ENCODE peak calls at places on chromosomes 6 and 20, in seven cellular contexts. T is adrenal gland, K is heart left ventricle, F is heart right ventricle, S is lower lobe of right lung, Q is uterus, W is GM12878. R is an unnamed sample.

GRCh38 chr20:62088258-62089127 is 22.8 kb upstream of the TAF4 start:
- DNase-seq in W (no peak), S (no peak), T (peak; percentile 40), F (no peak), Q (no peak), K (no peak), R (no peak)

GRCh38 chr6:33936911-33937310 is 133.1 kb upstream of the MLN start:
- DNase-seq in K (no peak), S (peak; percentile 5), F (no peak), Q (no peak), W (no peak), T (no peak), R (no peak)

GRCh38 chr6:4901256-4902061 is 102.4 kb downstream of the RPP40 start:
- DNase-seq in T (no peak), W (peak; percentile 67), S (no peak), Q (no peak), K (no peak), F (no peak), R (no peak)

GRCh38 chr6:122758927-122759334 is 20.6 kb upstream of the FABP7 start:
- DNase-seq in K (no peak), Q (no peak), T (no peak), W (no peak), F (no peak), S (no peak), R (no peak)

GRCh38 chr6:46305833-46306232 is 135.1 kb upstream of the ENPP5 start:
- DNase-seq in Q (no peak), T (no peak), S (no peak), F (no peak), W (no peak), K (no peak), R (no peak)

GRCh38 chr6:91646649-91647048 is 1059.8 kb upstream of the MAP3K7 start:
- DNase-seq in W (no peak), T (no peak), S (no peak), F (no peak), K (peak; percentile 21), Q (no peak), R (no peak)

GRCh38 chr6:137019476-137020272 is 25.1 kb downstream of the IL20RA start:
- DNase-seq in W (no peak), Q (no peak), K (no peak), S (no peak), F (no peak), T (no peak), R (no peak)

GRCh38 chr20:23305098-23305497 is 45.5 kb upstream of the NXT1 start:
- DNase-seq in K (no peak), S (no peak), W (no peak), Q (no peak), T (no peak), F (no peak), R (peak; percentile 62)

GRCh38 chr20:32893878-32894483 is 35.3 kb downstream of the EFCAB8 start:
- DNase-seq in Q (no peak), S (no peak), W (no peak), T (peak; percentile 28), K (peak; percentile 37), F (no peak), R (peak; percentile 63)

GRCh38 chr20:51470907-51471411 is 71.6 kb downstream of the NFATC2 start:
- DNase-seq in K (no peak), T (no peak), Q (peak; percentile 2), W (no peak), S (no peak), F (no peak), R (no peak)

GRCh38 chr6:170153436-170154319 is 137.2 kb downstream of the DLL1 start:
- DNase-seq in Q (no peak), S (peak; percentile 41), T (no peak), K (peak; percentile 19), W (no peak), F (no peak), R (no peak)

GRCh38 chr20:63130654-63131577 is 85.0 kb downstream of the YTHDF1 start:
- DNase-seq in T (no peak), K (peak; percentile 16), F (no peak), Q (no peak), S (peak; percentile 25), W (no peak), R (no peak)

GRCh38 chr6:56719310-56719709 is 76.6 kb upstream of the DST start:
- DNase-seq in S (no peak), F (no peak), T (no peak), K (no peak), Q (no peak), W (no peak), R (no peak)

GRCh38 chr6:148509789-148510581 is 167.3 kb downstream of the SASH1 start:
- DNase-seq in F (peak; percentile 60), T (peak; percentile 29), S (peak; percentile 75), Q (peak; percentile 56), K (peak; percentile 74), W (no peak), R (no peak)

GRCh38 chr6:1316482-1317220 is 4.8 kb downstream of the FOXQ1 start:
- DNase-seq in T (peak; percentile 9), Q (no peak), F (no peak), S (no peak), K (no peak), W (peak; percentile 30), R (no peak)

GRCh38 chr20:63126876-63127699 is 88.8 kb downstream of the YTHDF1 start:
- DNase-seq in Q (no peak), T (no peak), W (no peak), K (peak; percentile 5), F (no peak), S (peak; percentile 24), R (no peak)

GRCh38 chr6:138109042-138109997 is 2.1 kb upstream of the PERP start:
- DNase-seq in K (peak; percentile 44), W (peak; percentile 21), Q (peak; percentile 69), T (peak; percentile 81), S (peak; percentile 55), F (peak; percentile 67), R (peak; percentile 81)

GRCh38 chr6:147169529-147169928 is 34.7 kb upstream of the STXBP5 start:
- DNase-seq in F (no peak), Q (no peak), K (no peak), S (no peak), W (no peak), T (no peak), R (no peak)

GRCh38 chr6:22880686-22881433 is 311.5 kb downstream of the HDGFL1 start:
- DNase-seq in W (no peak), T (no peak), Q (no peak), F (no peak), K (no peak), S (no peak), R (peak; percentile 21)

GRCh38 chr6:16544006-16544405 is 217.3 kb downstream of the ATXN1 start:
- DNase-seq in W (no peak), Q (peak; percentile 22), F (peak; percentile 85), T (peak; percentile 86), K (peak; percentile 81), S (no peak), R (peak; percentile 69)

GRCh38 chr6:111989743-111990142 is 64.2 kb upstream of the CCN6 start:
- DNase-seq in T (no peak), F (no peak), Q (no peak), W (no peak), S (no peak), K (no peak), R (no peak)

GRCh38 chr6:36443498-36443844 is 671 bp downstream of the KCTD20 start:
- DNase-seq in S (no peak), W (no peak), K (no peak), F (no peak), Q (no peak), T (no peak), R (no peak)

GRCh38 chr6:168089186-168090063 is 10.4 kb upstream of the FRMD1 start:
- DNase-seq in Q (no peak), W (no peak), T (no peak), K (peak; percentile 15), F (no peak), S (peak; percentile 32), R (no peak)

GRCh38 chr20:23106271-23106851 is 20.2 kb upstream of the CD93 start:
- DNase-seq in W (no peak), S (no peak), F (peak; percentile 44), K (no peak), Q (no peak), T (peak; percentile 54), R (no peak)

GRCh38 chr6:129683606-129684322 is 26.2 kb downstream of the ARHGAP18 start:
- DNase-seq in Q (peak; percentile 71), W (peak; percentile 88), S (peak; percentile 82), K (peak; percentile 84), T (peak; percentile 90), F (peak; percentile 77), R (peak; percentile 99)

GRCh38 chr20:2458919-2459499 is 11.6 kb downstream of the SNRPB start:
- DNase-seq in K (no peak), Q (no peak), F (no peak), W (no peak), T (no peak), S (no peak), R (no peak)

GRCh38 chr20:62928246-62928939 is 2.1 kb upstream of the DIDO1 start:
- DNase-seq in Q (no peak), T (no peak), W (no peak), K (no peak), S (peak; percentile 18), F (no peak), R (no peak)

GRCh38 chr6:42316390-42316970 is 98.8 kb upstream of the MRPS10 start:
- DNase-seq in S (peak; percentile 54), Q (no peak), K (no peak), F (no peak), T (peak; percentile 54), W (peak; percentile 12), R (peak; percentile 60)

GRCh38 chr6:138371720-138372119 is 6.0 kb upstream of the SMIM28 start:
- DNase-seq in T (no peak), S (no peak), K (no peak), W (no peak), Q (no peak), F (no peak), R (peak; percentile 39)

GRCh38 chr6:157453131-157453530 is 72.1 kb downstream of the ZDHHC14 start:
- DNase-seq in F (no peak), T (no peak), K (no peak), S (no peak), W (no peak), Q (no peak), R (no peak)
- H3K27me3 ChIP-seq in F (no peaks in the 10 kb centered on the region), T (no peaks in the 10 kb centered on the region), K (no peaks in the 10 kb centered on the region), S (no peaks in the 10 kb centered on the region), W (no peaks in the 10 kb centered on the region), Q (no peaks in the 10 kb centered on the region), R (no peaks in the 10 kb centered on the region)

GRCh38 chr6:149963462-149964242 is at the start of gene ULBP1:
- DNase-seq in F (peak; percentile 87), T (peak; percentile 79), S (peak; percentile 92), Q (peak; percentile 79), W (no peak), K (peak; percentile 91), R (peak; percentile 87)
- H3K27ac ChIP-seq in F (no peak within 1 kb of the TSS), T (no peak within 1 kb of the TSS), S (peak within 1 kb of the TSS; percentile 56), Q (no peak within 1 kb of the TSS), W (no peak within 1 kb of the TSS), K (no peak within 1 kb of the TSS), R (no peak within 1 kb of the TSS)

DNA sequence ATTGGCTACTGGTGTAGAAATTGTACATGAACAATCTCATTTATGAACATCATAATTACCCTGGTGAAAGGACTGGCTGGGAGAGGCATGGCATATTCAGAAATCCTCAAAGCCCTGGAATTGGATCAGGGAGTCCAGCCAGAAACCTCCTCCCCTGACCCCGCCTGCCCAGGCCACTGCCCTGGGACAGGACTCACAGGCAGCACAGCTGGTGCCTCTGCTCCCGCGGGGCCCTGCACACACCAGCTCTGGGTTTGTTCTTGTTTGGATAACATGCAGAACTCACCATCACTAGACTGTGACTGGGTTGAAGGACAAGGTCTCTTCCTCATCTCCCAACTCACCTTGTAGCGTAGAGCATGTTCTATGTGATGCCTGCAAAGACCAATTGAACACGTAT is 56.2 kb downstream of the AGPAT4 start:
- DNase-seq in T (no peak), Q (no peak), K (no peak), F (no peak), W (no peak), S (no peak), R (no peak)
- H3K9me3 ChIP-seq in T (no peaks in the 10 kb centered on the region), Q (no peaks in the 10 kb centered on the region), K (no peaks in the 10 kb centered on the region), F (no peaks in the 10 kb centered on the region), W (no peaks in the 10 kb centered on the region), S (no peaks in the 10 kb centered on the region), R (no peaks in the 10 kb centered on the region)

GRCh38 chr20:38617830-38618196 is 16.2 kb downstream of the ARHGAP40 start:
- DNase-seq in S (no peak), T (no peak), F (no peak), K (no peak), W (no peak), Q (no peak), R (no peak)
- H3K27me3 ChIP-seq in S (peaks cover 24% of the 10 kb centered on the region), T (peaks cover 20% of the 10 kb centered on the region), F (peaks cover 44% of the 10 kb centered on the region), K (peaks cover 35% of the 10 kb centered on the region), W (no peaks in the 10 kb centered on the region), Q (no peaks in the 10 kb centered on the region), R (no peaks in the 10 kb centered on the region)